ENCODE peak calls at places on chromosomes 12 and 14, in six cellular contexts. W, J, O, H, R and G are unnamed samples. For H3K4me1, the result is how much of the 10 kb centered on the place peaks cover.

GRCh38 chr14:65255583-65256443 is 153.5 kb upstream of the MAX start:
- DNase-seq in W (no peak), J (no peak), O (no peak), H (peak), R (peak), G (no peak)

GRCh38 chr12:22617630-22618029 is 7.3 kb upstream of the ETNK1 start:
- DNase-seq in W (no peak), J (no peak), O (no peak), H (no peak), R (no peak), G (no peak)

GRCh38 chr12:95216704-95217376 is 427 bp downstream of the FGD6 start:
- DNase-seq in W (peak), J (no peak), O (no peak), H (no peak), R (no peak), G (no peak)

GRCh38 chr12:128787827-128788226 is 35.9 kb downstream of the SLC15A4 start:
- DNase-seq in W (no peak), J (no peak), O (no peak), H (no peak), R (no peak), G (no peak)

GRCh38 chr12:110100315-110100970 is 23.7 kb upstream of the IFT81 start:
- DNase-seq in W (no peak), J (peak), O (peak), H (peak), R (peak), G (no peak)

GRCh38 chr12:48996794-48997718 is 2.1 kb downstream of the DDN start:
- DNase-seq in W (no peak), J (peak), O (peak), H (peak), R (no peak), G (no peak)

GRCh38 chr14:96091149-96091693 is 52.1 kb downstream of the C14orf132 start:
- DNase-seq in W (no peak), J (no peak), O (no peak), H (no peak), R (no peak), G (no peak)

GRCh38 chr12:10753066-10753465 is 29.9 kb upstream of the YBX3 start:
- DNase-seq in W (no peak), J (no peak), O (peak), H (no peak), R (peak), G (no peak)

GRCh38 chr14:62885451-62885850 is 159.8 kb downstream of the KCNH5 start:
- DNase-seq in W (no peak), J (no peak), O (peak), H (no peak), R (no peak), G (no peak)

GRCh38 chr14:61644834-61645233 is 50.5 kb upstream of the HIF1A start:
- DNase-seq in W (no peak), J (no peak), O (no peak), H (no peak), R (no peak), G (no peak)

GRCh38 chr14:43145361-43145760 is 1361.7 kb downstream of the FSCB start:
- DNase-seq in W (no peak), J (no peak), O (no peak), H (no peak), R (no peak), G (no peak)

GRCh38 chr14:61322799-61323290 is 1.5 kb downstream of the PRKCH start:
- DNase-seq in W (no peak), J (no peak), O (no peak), H (peak), R (no peak), G (no peak)

GRCh38 chr14:88195676-88196075 is 127.4 kb downstream of the KCNK10 start:
- DNase-seq in W (no peak), J (no peak), O (no peak), H (no peak), R (no peak), G (no peak)

GRCh38 chr14:21072781-21073339 is 2.8 kb downstream of the ARHGEF40 start:
- DNase-seq in W (no peak), J (no peak), O (no peak), H (no peak), R (no peak), G (no peak)

GRCh38 chr14:68679301-68679700 is 113.6 kb downstream of the ZFP36L1 start:
- DNase-seq in W (no peak), J (no peak), O (no peak), H (no peak), R (no peak), G (no peak)
- H3K4me1 ChIP-seq in W (under half), J (under half), O (under half), H (under half), R (under half), G (half or more)

GRCh38 chr14:82075566-82075965 is 541.9 kb upstream of the SEL1L start:
- DNase-seq in W (no peak), J (no peak), O (no peak), H (no peak), R (no peak), G (no peak)

GRCh38 chr14:82070753-82071152 is 537.1 kb upstream of the SEL1L start:
- DNase-seq in W (no peak), J (no peak), O (no peak), H (no peak), R (no peak), G (no peak)

GRCh38 chr14:82067221-82067620 is 533.6 kb upstream of the SEL1L start:
- DNase-seq in W (no peak), J (no peak), O (no peak), H (no peak), R (no peak), G (no peak)

DNA sequence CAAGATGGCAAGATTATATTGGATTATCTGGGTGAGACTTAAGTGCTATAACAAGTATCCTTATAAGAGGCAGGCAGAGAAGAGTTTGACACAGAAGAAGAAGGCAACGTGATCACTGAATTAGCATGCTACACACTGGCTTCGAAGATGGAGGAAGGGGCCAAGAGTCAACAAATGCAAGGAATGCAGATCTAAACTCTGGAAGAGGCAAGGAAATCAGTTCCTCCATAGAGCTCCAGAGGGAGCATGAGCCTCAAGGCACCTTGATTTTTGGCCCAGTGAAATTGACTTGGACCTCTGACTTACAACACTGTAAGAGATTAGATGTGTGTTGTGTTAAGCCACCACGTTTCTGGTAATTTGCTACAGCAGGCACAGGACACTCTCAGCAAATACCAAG is 536.4 kb upstream of the SEL1L start:
- DNase-seq in W (no peak), J (no peak), O (no peak), H (no peak), R (no peak), G (no peak)
- H3K4me1 ChIP-seq in W (under half), J (under half), O (under half), H (under half), R (under half), G (under half)

DNA sequence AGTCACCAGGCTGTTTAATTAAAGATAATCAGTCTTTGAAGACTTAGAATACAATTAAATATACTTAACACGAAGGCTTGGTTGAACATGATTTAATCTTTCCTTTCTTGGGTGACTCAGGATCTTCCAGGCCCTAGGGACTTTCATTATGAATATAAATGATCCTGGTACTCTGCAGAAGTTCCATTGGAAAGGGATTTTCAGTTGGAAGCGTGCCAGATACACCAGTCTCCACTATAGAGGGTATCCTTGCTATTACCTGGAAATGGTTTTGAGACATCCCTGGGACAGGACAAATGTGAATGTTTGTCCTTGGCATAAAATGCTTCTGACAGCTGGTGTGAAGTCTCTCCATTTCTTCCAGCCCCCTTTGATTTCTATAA is 181.1 kb upstream of the PWP1 start:
- DNase-seq in W (no peak), J (no peak), O (no peak), H (no peak), R (no peak), G (no peak)
- H3K4me1 ChIP-seq in W (under half), J (under half), O (under half), H (under half), R (under half), G (under half)

DNA sequence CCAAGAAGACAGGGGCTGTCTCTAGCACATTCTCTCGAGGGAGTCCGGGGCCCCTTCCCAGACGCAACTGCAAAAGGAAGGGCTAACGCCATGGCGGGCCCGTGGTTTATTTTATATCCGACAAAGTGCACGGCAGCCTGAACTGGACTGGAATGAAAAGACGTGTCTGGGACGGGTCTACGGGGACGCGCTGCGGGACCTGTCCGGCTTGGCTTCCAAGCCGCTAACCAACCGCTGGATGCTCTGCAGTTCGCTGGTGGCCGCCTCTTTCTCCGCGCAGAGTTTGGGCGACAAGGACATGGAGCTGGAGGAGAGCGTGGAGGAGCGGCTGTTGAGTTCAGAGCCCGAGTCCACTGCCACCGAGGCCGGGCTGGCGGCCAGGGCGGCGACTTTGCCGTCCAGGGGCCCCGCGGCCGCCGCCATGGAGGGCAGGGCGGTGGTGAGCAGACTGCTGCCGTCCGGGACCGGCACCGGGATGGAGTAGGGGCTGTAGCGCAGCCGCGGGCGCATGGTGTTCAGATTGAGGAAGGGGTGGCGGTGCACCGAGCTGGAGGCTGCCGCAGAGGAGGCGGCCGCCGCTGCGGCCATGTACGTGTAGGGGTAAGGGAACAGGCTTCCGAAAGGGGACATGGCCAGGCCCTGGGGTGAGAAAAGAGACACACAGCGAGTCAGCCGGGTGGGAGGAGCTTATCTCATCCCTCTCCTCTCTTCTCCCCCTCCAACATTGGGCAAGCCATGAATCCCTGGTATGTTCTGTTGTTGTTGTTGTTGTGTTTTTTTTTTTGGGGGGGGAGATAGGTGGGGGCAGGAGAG is 12.1 kb downstream of the TBX3 start:
- DNase-seq in W (no peak), J (no peak), O (no peak), H (no peak), R (peak), G (no peak)
- H3K4me1 ChIP-seq in W (under half), J (under half), O (under half), H (under half), R (under half), G (under half)

GRCh38 chr12:71846322-71846940 is 6.9 kb downstream of the TBC1D15 start:
- DNase-seq in W (no peak), J (peak), O (peak), H (no peak), R (no peak), G (no peak)
- H3K4me1 ChIP-seq in W (under half), J (under half), O (under half), H (under half), R (under half), G (half or more)

GRCh38 chr12:19002192-19002591 is 127.3 kb upstream of the PLEKHA5 start:
- DNase-seq in W (no peak), J (no peak), O (no peak), H (no peak), R (no peak), G (no peak)

GRCh38 chr12:19003987-19004619 is 125.4 kb upstream of the PLEKHA5 start:
- DNase-seq in W (no peak), J (no peak), O (no peak), H (no peak), R (no peak), G (no peak)

GRCh38 chr12:19005257-19005801 is 124.2 kb upstream of the PLEKHA5 start:
- DNase-seq in W (no peak), J (no peak), O (no peak), H (no peak), R (no peak), G (no peak)

GRCh38 chr12:19000836-19001235 is 128.7 kb upstream of the PLEKHA5 start:
- DNase-seq in W (no peak), J (no peak), O (no peak), H (no peak), R (no peak), G (no peak)

GRCh38 chr12:19003110-19003509 is 126.4 kb upstream of the PLEKHA5 start:
- DNase-seq in W (no peak), J (no peak), O (peak), H (no peak), R (no peak), G (no peak)
- H3K4me1 ChIP-seq in W (under half), J (under half), O (under half), H (under half), R (under half), G (under half)

GRCh38 chr12:53380797-53381738 is 1.1 kb downstream of the SP1 start:
- DNase-seq in W (no peak), J (no peak), O (no peak), H (no peak), R (peak), G (no peak)
- H3K4me1 ChIP-seq in W (under half), J (under half), O (under half), H (under half), R (under half), G (under half)

GRCh38 chr14:77579065-77579464 is 37.4 kb downstream of the SPTLC2 start:
- DNase-seq in W (no peak), J (no peak), O (no peak), H (no peak), R (no peak), G (no peak)

GRCh38 chr14:77579760-77580159 is 36.7 kb downstream of the SPTLC2 start:
- DNase-seq in W (no peak), J (no peak), O (no peak), H (no peak), R (no peak), G (no peak)

GRCh38 chr14:77580477-77580876 is 36.0 kb downstream of the SPTLC2 start:
- DNase-seq in W (no peak), J (no peak), O (no peak), H (no peak), R (no peak), G (no peak)

GRCh38 chr14:77582511-77582910 is 33.9 kb downstream of the SPTLC2 start:
- DNase-seq in W (no peak), J (no peak), O (no peak), H (no peak), R (no peak), G (no peak)

DNA sequence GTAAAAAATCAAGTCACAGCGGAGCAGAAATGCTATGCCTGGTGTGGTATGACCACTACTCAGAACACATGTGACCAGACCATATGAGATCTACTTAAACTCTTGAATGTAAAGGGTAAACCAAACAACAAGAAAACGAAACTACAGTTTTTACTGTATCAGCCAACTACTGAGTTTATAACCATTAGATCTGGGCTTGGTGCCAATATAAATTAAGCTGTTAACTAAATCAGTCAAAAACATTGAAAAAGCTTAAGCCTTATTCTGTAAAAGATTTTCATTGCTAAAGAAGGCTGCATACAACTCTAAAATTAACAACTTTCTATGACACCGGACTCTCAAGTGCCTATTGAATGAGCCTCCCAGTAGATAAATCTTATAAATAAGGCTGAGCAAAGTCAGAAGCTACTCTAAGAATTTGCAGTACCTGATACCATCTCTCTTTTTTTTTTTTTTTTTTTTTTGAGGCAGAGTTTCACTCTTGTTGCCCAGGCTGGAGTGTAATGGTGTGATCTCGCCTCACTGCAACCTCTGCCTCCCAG is 35.4 kb downstream of the SPTLC2 start:
- DNase-seq in W (no peak), J (no peak), O (peak), H (no peak), R (no peak), G (no peak)
- H3K4me1 ChIP-seq in W (under half), J (under half), O (under half), H (under half), R (under half), G (under half)

DNA sequence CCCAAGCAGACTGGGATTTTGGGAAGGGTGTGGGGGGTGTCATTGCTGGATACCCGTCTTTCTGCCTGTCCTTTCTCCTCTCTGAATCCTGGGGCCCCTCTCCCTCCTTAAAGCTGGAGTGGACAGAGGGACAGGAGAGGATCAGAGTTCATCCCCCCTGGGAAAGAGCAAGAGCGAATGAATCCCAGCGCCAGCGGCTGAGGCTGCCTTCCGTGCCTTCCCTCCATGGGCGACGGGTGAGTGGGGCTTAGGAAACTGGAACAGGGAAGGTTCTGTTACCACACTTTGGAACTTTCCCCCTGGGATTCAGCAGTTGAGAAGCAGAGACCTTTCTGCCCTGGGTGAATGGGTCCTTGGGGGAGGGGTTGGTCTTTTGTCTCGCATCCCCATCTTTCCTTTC is 16.2 kb upstream of the RIN3 start:
- DNase-seq in W (no peak), J (no peak), O (no peak), H (no peak), R (no peak), G (no peak)
- H3K4me1 ChIP-seq in W (under half), J (under half), O (under half), H (under half), R (under half), G (under half)

GRCh38 chr14:105022276-105022670 is 1.4 kb upstream of the CDCA4 start:
- DNase-seq in W (no peak), J (no peak), O (no peak), H (no peak), R (no peak), G (no peak)
- H3K4me1 ChIP-seq in W (under half), J (under half), O (half or more), H (under half), R (under half), G (under half)